ENCODE peak calls at places on chromosomes 2 and 18, in six cellular contexts. T is stomach; E is MM.1S; Y is naive thymus-derived CD4-positive, alpha-beta T cell; N is hepatocyte; Q is lower lobe of right lung. C is an unnamed sample.

GRCh38 chr2:234291765-234292204 is 205.1 kb downstream of the ARL4C start:
- DNase-seq in E (peak), Q (no peak), N (peak), T (no peak), Y (peak), C (peak)

GRCh38 chr2:893311-893710 is 57.3 kb upstream of the SNTG2 start:
- DNase-seq in T (peak), Y (no peak), Q (no peak), E (no peak), N (peak), C (no peak)

GRCh38 chr2:174846941-174847938 is 83.0 kb upstream of the CHRNA1 start:
- DNase-seq in Q (no peak), E (no peak), N (peak), T (no peak), Y (no peak), C (no peak)

GRCh38 chr2:167406558-167406957 is 518.3 kb downstream of the XIRP2 start:
- DNase-seq in T (no peak), N (no peak), Q (no peak), E (no peak), Y (no peak), C (no peak)

GRCh38 chr2:218125626-218126080 is at the start of gene CXCR2:
- DNase-seq in Q (peak), E (no peak), Y (no peak), N (no peak), T (no peak), C (no peak)

GRCh38 chr2:216664593-216665034 is 30.7 kb downstream of the IGFBP5 start:
- DNase-seq in E (no peak), N (peak), T (peak), Q (no peak), Y (no peak), C (no peak)

GRCh38 chr2:131567891-131568290 is 40.2 kb downstream of the CCDC74A start:
- DNase-seq in T (no peak), E (no peak), N (no peak), Q (no peak), Y (no peak), C (no peak)

GRCh38 chr2:42962521-42962953 is 170.2 kb upstream of the HAAO start:
- DNase-seq in N (no peak), T (no peak), Q (no peak), Y (no peak), E (no peak), C (no peak)

GRCh38 chr2:86695053-86695691 is 24.9 kb upstream of the RMND5A start:
- DNase-seq in Y (no peak), T (peak), N (peak), Q (no peak), E (no peak), C (no peak)

GRCh38 chr2:126790987-126791780 is 107.5 kb upstream of the TEX51 start:
- DNase-seq in Q (no peak), Y (no peak), N (no peak), T (no peak), E (no peak), C (no peak)

GRCh38 chr2:121287956-121288355 is 3.0 kb upstream of the TFCP2L1 start:
- DNase-seq in N (no peak), Q (no peak), Y (no peak), E (no peak), T (no peak), C (no peak)

GRCh38 chr2:65027611-65028244 is 28.5 kb upstream of the CEP68 start:
- DNase-seq in N (no peak), T (no peak), E (no peak), Q (no peak), Y (no peak), C (no peak)

GRCh38 chr18:10681581-10682367 is 155.9 kb downstream of the NAPG start:
- DNase-seq in E (no peak), N (no peak), Y (no peak), Q (no peak), T (no peak), C (no peak)

GRCh38 chr2:125471963-125472362 is 1184.0 kb upstream of the GYPC start:
- DNase-seq in Q (no peak), E (peak), Y (no peak), T (no peak), N (peak), C (peak)

GRCh38 chr18:34097312-34097711 is 127.4 kb downstream of the NOL4 start:
- DNase-seq in Q (no peak), T (no peak), Y (no peak), E (no peak), N (no peak), C (no peak)

GRCh38 chr2:66433945-66434678 is 813 bp upstream of the MEIS1 start:
- DNase-seq in T (peak), N (peak), Y (no peak), E (peak), Q (peak), C (peak)

GRCh38 chr2:195447353-195447975 is 209.6 kb upstream of the SLC39A10 start:
- DNase-seq in N (no peak), E (no peak), T (no peak), Q (no peak), Y (no peak), C (no peak)

GRCh38 chr2:28321426-28321825 is 71.2 kb upstream of the FOSL2 start:
- DNase-seq in E (no peak), Q (no peak), T (no peak), N (no peak), Y (no peak), C (no peak)

GRCh38 chr2:225416616-225417367 is 17.3 kb downstream of the NYAP2 start:
- DNase-seq in N (no peak), Y (no peak), Q (no peak), T (no peak), E (no peak), C (no peak)

GRCh38 chr2:238945433-238946150 is 97.7 kb downstream of the TWIST2 start:
- DNase-seq in Q (no peak), N (peak), Y (peak), T (peak), E (no peak), C (no peak)

GRCh38 chr18:53984021-53984420 is 240.4 kb downstream of the MBD2 start:
- DNase-seq in Q (no peak), N (no peak), Y (no peak), E (no peak), T (no peak), C (no peak)

GRCh38 chr2:173972636-173973035 is 7.5 kb upstream of the SP3 start:
- DNase-seq in T (no peak), Q (no peak), E (no peak), Y (no peak), N (no peak), C (no peak)

DNA sequence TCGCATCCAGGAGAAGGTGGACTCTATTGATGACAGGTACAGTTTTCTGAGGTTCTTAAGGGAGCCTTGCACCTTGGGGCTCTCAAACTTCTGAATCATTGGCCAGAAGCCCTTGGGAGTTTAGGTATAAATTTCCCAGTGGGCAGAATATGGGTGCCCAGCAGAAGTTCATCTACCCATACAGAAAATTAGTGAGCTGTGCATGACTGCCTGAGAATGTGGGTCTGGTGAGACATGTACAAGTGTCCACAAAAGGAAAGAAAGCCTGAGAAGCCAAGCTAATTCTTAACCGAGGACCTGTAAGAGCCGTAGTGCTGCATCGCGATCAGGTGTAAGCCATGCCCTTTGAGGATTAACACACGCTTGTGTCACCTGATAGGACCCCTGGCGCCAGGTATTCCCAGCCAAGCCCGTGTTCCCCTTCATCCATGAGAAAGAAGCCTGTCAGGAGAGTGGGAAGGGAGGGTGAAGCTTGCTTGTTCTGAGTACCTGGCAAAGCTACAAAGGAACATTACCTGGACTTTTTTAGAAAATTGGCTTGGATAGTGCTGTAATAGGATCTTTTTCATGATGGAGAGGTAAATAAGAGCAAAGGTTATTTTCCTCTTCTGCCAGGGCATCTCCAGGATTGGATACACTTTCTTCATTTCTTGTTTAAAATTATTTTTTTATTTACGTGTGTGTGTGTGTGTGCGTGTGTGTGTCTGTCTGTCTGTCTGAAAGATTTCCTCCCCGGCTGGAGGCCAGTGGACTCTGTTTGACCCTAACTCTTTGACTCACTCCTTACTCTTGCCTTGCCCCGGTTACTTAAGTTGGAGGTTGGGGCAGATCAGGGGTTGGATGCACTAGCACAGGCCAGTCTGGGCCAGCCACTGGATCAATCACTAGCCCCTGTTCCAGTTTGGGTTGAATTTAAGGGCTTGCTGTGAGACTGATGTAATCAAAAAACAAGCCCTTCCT is 90.4 kb upstream of the EML6 start:
- DNase-seq in Y (no peak), N (no peak), E (no peak), T (no peak), Q (no peak), C (no peak)
- H3K4me3 ChIP-seq in Y (no peak), N (no peak), E (peak), T (no peak), Q (no peak), C (no peak)

GRCh38 chr2:203867561-203868200 is at the start of gene CTLA4:
- DNase-seq in Q (no peak), N (no peak), T (no peak), E (no peak), Y (no peak), C (no peak)
- H3K4me3 ChIP-seq in Q (peak), N (no peak), T (no peak), E (no peak), Y (peak), C (no peak)

GRCh38 chr2:5479265-5479928 is 212.8 kb upstream of the SOX11 start:
- DNase-seq in Q (no peak), T (no peak), N (no peak), E (no peak), Y (no peak), C (no peak)
- H3K4me3 ChIP-seq in Q (no peak), T (no peak), N (no peak), E (no peak), Y (no peak), C (no peak)

GRCh38 chr18:25228410-25228809 is 123.6 kb downstream of the ZNF521 start:
- DNase-seq in N (no peak), Y (no peak), E (no peak), T (no peak), Q (no peak), C (no peak)

GRCh38 chr18:25231327-25231691 is 120.7 kb downstream of the ZNF521 start:
- DNase-seq in Q (no peak), E (peak), N (no peak), T (no peak), Y (no peak), C (no peak)

GRCh38 chr18:25229080-25229479 is 122.9 kb downstream of the ZNF521 start:
- DNase-seq in N (peak), Y (no peak), T (no peak), E (no peak), Q (no peak), C (no peak)

GRCh38 chr18:25229858-25230257 is 122.1 kb downstream of the ZNF521 start:
- DNase-seq in Q (no peak), E (no peak), N (no peak), T (no peak), Y (no peak), C (no peak)

GRCh38 chr18:25230658-25231326 is 121.2 kb downstream of the ZNF521 start:
- DNase-seq in E (peak), Q (peak), N (peak), Y (no peak), T (peak), C (no peak)
- H3K4me3 ChIP-seq in E (peak), Q (peak), N (no peak), Y (no peak), T (no peak), C (no peak)

GRCh38 chr18:44679912-44680270 is 797 bp upstream of the SETBP1 start:
- DNase-seq in T (peak), Y (peak), N (peak), E (peak), Q (peak), C (no peak)
- H3K4me3 ChIP-seq in T (peak), Y (no peak), N (peak), E (peak), Q (peak), C (peak)

GRCh38 chr2:143802871-143803650 is 673.8 kb downstream of the ARHGAP15 start:
- DNase-seq in Y (no peak), E (peak), Q (no peak), T (no peak), N (no peak), C (peak)
- H3K4me3 ChIP-seq in Y (no peak), E (peak), Q (no peak), T (no peak), N (no peak), C (no peak)